ENCODE peak calls at places on chromosome 21, in nine cellular contexts. V is GM12865, D is choroid plexus epithelial cell, X is GM20000, S is nephron progenitor cell, J is astrocyte of the cerebellum, Z is IMR-90, G is Calu3, H is psoas muscle. R is an unnamed sample.

GRCh38 chr21:34812510-34813265 is 143.9 kb downstream of the CLIC6 start:
- DNase-seq in V (no peak), G (no peak), S (no peak), X (no peak), D (peak), H (no peak), Z (peak), J (peak), R (no peak)

GRCh38 chr21:46549650-46550049 is 55.2 kb downstream of the S100B start:
- DNase-seq in X (no peak), Z (no peak), V (no peak), D (no peak), S (no peak), G (no peak), H (no peak), J (no peak), R (no peak)

GRCh38 chr21:39556176-39556575 is 56.6 kb upstream of the B3GALT5 start:
- DNase-seq in J (no peak), H (no peak), Z (no peak), X (no peak), D (no peak), S (peak), G (no peak), V (no peak), R (no peak)

GRCh38 chr21:28590722-28591121 is 402.0 kb downstream of the LTN1 start:
- DNase-seq in V (no peak), Z (no peak), J (no peak), S (no peak), X (no peak), H (no peak), D (no peak), G (no peak), R (no peak)

GRCh38 chr21:35578350-35578782 is 482.0 kb downstream of the SETD4 start:
- DNase-seq in X (no peak), J (peak), G (no peak), H (no peak), Z (peak), D (peak), V (no peak), S (no peak), R (no peak)

GRCh38 chr21:45643021-45643980 is at the start of gene PCBP3:
- DNase-seq in G (peak), V (peak), J (peak), Z (peak), H (peak), S (peak), D (peak), X (peak), R (peak)

GRCh38 chr21:19433623-19434022 is 1030.0 kb upstream of the TMPRSS15 start:
- DNase-seq in X (no peak), H (no peak), D (no peak), J (no peak), V (no peak), S (no peak), G (no peak), Z (no peak), R (no peak)

GRCh38 chr21:16071082-16071481 is 341.3 kb downstream of the USP25 start:
- DNase-seq in D (peak), G (no peak), H (no peak), V (no peak), X (no peak), Z (no peak), J (peak), S (no peak), R (no peak)

GRCh38 chr21:45410865-45411809 is 6.2 kb downstream of the COL18A1 start:
- DNase-seq in Z (no peak), G (no peak), D (no peak), X (no peak), V (no peak), H (peak), S (no peak), J (no peak), R (no peak)

GRCh38 chr21:45505416-45506021 is 36.7 kb downstream of the SLC19A1 start:
- DNase-seq in D (no peak), J (no peak), V (no peak), H (peak), Z (no peak), X (no peak), S (no peak), G (no peak), R (no peak)

GRCh38 chr21:46009951-46010655 is 28.5 kb downstream of the COL6A1 start:
- DNase-seq in H (no peak), V (no peak), G (no peak), S (no peak), X (no peak), Z (no peak), J (no peak), D (no peak), R (no peak)

GRCh38 chr21:31282095-31282709 is 61.9 kb downstream of the TIAM1 start:
- DNase-seq in Z (peak), X (no peak), H (no peak), D (peak), G (no peak), V (no peak), S (no peak), J (peak), R (no peak)

GRCh38 chr21:43619856-43620255 is 39.4 kb downstream of the HSF2BP start:
- DNase-seq in D (no peak), H (no peak), J (no peak), V (no peak), Z (no peak), X (no peak), S (no peak), G (no peak), R (no peak)

GRCh38 chr21:31289702-31290101 is 54.4 kb downstream of the TIAM1 start:
- DNase-seq in Z (no peak), D (no peak), S (no peak), G (no peak), J (no peak), H (no peak), V (peak), X (no peak), R (no peak)

GRCh38 chr21:34367320-34367935 is 3.6 kb downstream of the KCNE2 start:
- DNase-seq in J (peak), D (peak), Z (peak), X (peak), V (peak), H (no peak), G (peak), S (peak), R (no peak)

GRCh38 chr21:44487831-44488230 is 32.5 kb downstream of the LRRC3 start:
- DNase-seq in Z (peak), G (no peak), S (no peak), J (no peak), X (peak), V (peak), D (peak), H (no peak), R (no peak)

GRCh38 chr21:18759267-18759666 is 355.7 kb upstream of the TMPRSS15 start:
- DNase-seq in V (no peak), D (no peak), X (no peak), Z (no peak), H (no peak), S (no peak), J (no peak), G (no peak), R (no peak)

GRCh38 chr21:34583926-34584563 is 30.9 kb downstream of the RCAN1 start:
- DNase-seq in Z (no peak), X (no peak), S (no peak), D (no peak), V (peak), G (no peak), H (no peak), J (no peak), R (no peak)

GRCh38 chr21:44958471-44959191 is 18.8 kb downstream of the SLX9 start:
- DNase-seq in V (no peak), S (peak), G (no peak), J (peak), Z (peak), D (peak), X (no peak), H (peak), R (no peak)

GRCh38 chr21:45084121-45084520 is 9.7 kb downstream of the ADARB1 start:
- DNase-seq in S (no peak), J (no peak), H (no peak), G (no peak), D (no peak), Z (no peak), X (no peak), V (no peak), R (no peak)

GRCh38 chr21:33543505-33544129 is 779 bp downstream of the SON start:
- DNase-seq in G (peak), S (peak), Z (no peak), J (peak), D (no peak), H (peak), X (peak), V (peak), R (no peak)

GRCh38 chr21:45381865-45382697 is 22.9 kb upstream of the COL18A1 start:
- DNase-seq in Z (no peak), X (no peak), G (no peak), J (no peak), H (peak), D (no peak), V (no peak), S (no peak), R (no peak)

GRCh38 chr21:44702973-44703730 is 6.2 kb downstream of the KRTAP10-12 start:
- DNase-seq in D (no peak), H (peak), S (no peak), G (no peak), J (no peak), V (no peak), X (no peak), Z (peak), R (no peak)

GRCh38 chr21:39316062-39316461 is 2.6 kb upstream of the BRWD1 start:
- DNase-seq in D (no peak), X (no peak), H (no peak), V (no peak), G (no peak), Z (no peak), S (no peak), J (no peak), R (no peak)

GRCh38 chr21:45152265-45152746 is 77.9 kb downstream of the ADARB1 start:
- DNase-seq in V (peak), S (peak), D (peak), H (no peak), Z (no peak), J (no peak), G (no peak), X (peak), R (no peak)

GRCh38 chr21:45029968-45030636 is 44.3 kb upstream of the ADARB1 start:
- DNase-seq in H (peak), J (no peak), X (no peak), V (no peak), G (no peak), D (no peak), Z (no peak), S (peak), R (no peak)

GRCh38 chr21:35547946-35548774 is 499.1 kb upstream of the RUNX1 start:
- DNase-seq in Z (no peak), V (no peak), J (no peak), X (no peak), G (no peak), H (no peak), S (no peak), D (no peak), R (no peak)

GRCh38 chr21:43721225-43721605 is 2.3 kb downstream of the PDXK start:
- DNase-seq in J (no peak), Z (no peak), D (no peak), X (no peak), S (no peak), V (no peak), H (no peak), G (no peak), R (no peak)

GRCh38 chr21:41166947-41167346 is 1.0 kb upstream of the BACE2 start:
- DNase-seq in Z (no peak), V (no peak), G (no peak), X (no peak), H (no peak), D (no peak), S (peak), J (no peak), R (no peak)

GRCh38 chr21:44867999-44868700 is 5.3 kb downstream of the PTTG1IP start:
- DNase-seq in S (no peak), Z (no peak), X (no peak), G (no peak), H (peak), D (no peak), V (peak), J (no peak), R (no peak)

GRCh38 chr21:43767980-43768867 is 7.9 kb downstream of the CSTB start:
- DNase-seq in X (no peak), G (peak), Z (peak), V (no peak), S (no peak), D (peak), J (no peak), H (peak), R (peak)

GRCh38 chr21:33875026-33875695 is 40.4 kb downstream of the ATP5PO start:
- DNase-seq in X (no peak), V (no peak), G (no peak), Z (no peak), H (peak), S (no peak), J (no peak), D (no peak), R (no peak)

GRCh38 chr21:28280611-28281010 is 712.1 kb downstream of the LTN1 start:
- DNase-seq in D (no peak), H (no peak), G (no peak), J (no peak), Z (no peak), V (no peak), S (no peak), X (no peak), R (no peak)

GRCh38 chr21:45001134-45002095 is 61.6 kb downstream of the SLX9 start:
- DNase-seq in H (peak), J (peak), V (no peak), X (no peak), Z (peak), S (no peak), G (peak), D (no peak), R (no peak)

GRCh38 chr21:39388038-39388810 is 39.3 kb upstream of the HMGN1 start:
- DNase-seq in S (peak), G (peak), X (peak), Z (peak), V (peak), D (peak), H (peak), J (peak), R (peak)

GRCh38 chr21:45538381-45539045 is 3.7 kb downstream of the SLC19A1 start:
- DNase-seq in G (no peak), D (no peak), H (peak), S (no peak), J (no peak), X (no peak), Z (no peak), V (no peak), R (no peak)

GRCh38 chr21:22881131-22881530 is 1882.9 kb downstream of the NCAM2 start:
- DNase-seq in V (no peak), X (no peak), S (no peak), J (no peak), D (no peak), Z (no peak), G (no peak), H (no peak), R (no peak)

GRCh38 chr21:22880573-22880972 is 1882.4 kb downstream of the NCAM2 start:
- DNase-seq in S (no peak), H (no peak), D (peak), G (no peak), J (no peak), Z (no peak), X (no peak), V (no peak), R (no peak)

GRCh38 chr21:22885079-22885478 is 1886.9 kb downstream of the NCAM2 start:
- DNase-seq in J (no peak), D (no peak), H (no peak), S (no peak), V (no peak), G (no peak), X (no peak), Z (no peak), R (no peak)

GRCh38 chr21:22889445-22889844 is 1891.2 kb downstream of the NCAM2 start:
- DNase-seq in Z (no peak), S (no peak), G (no peak), H (no peak), X (no peak), J (no peak), D (no peak), V (no peak), R (no peak)

DNA sequence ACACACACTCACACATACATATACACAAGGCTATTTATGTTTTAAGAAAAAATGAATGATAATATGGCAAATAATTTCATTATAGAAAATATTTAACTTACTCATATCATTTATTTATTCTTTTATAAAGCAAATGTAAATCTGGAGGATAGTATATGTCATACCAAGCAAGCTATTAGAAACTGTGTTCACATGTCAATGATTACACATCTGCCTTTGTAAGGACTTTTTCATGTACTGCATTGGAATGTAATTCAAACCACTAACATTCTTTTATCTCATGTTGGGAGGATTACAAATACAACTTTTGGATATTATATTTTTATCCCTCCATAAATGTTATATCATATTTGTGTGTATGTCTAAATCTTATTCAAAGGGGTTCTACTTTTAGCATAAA is 1887.4 kb downstream of the NCAM2 start:
- DNase-seq in S (no peak), X (no peak), V (no peak), H (no peak), Z (no peak), D (peak), G (no peak), J (no peak), R (no peak)
- TF ChIP-seq CTCF in S (no peak), X (no peak), V (no peak), H (no peak), Z (no peak), D (no peak), G (no peak), J (no peak), R (no peak)

GRCh38 chr21:14722841-14723483 is 176.8 kb upstream of the SAMSN1 start:
- DNase-seq in X (no peak), G (no peak), S (no peak), Z (no peak), J (no peak), V (no peak), D (no peak), H (no peak), R (no peak)
- TF ChIP-seq CTCF in X (no peak), G (no peak), S (no peak), Z (no peak), J (no peak), V (no peak), D (no peak), H (no peak), R (no peak)

GRCh38 chr21:29691616-29692491 is 247.9 kb downstream of the GRIK1 start:
- DNase-seq in Z (no peak), S (no peak), J (no peak), H (no peak), D (no peak), V (no peak), G (no peak), X (no peak), R (no peak)

GRCh38 chr21:29684106-29684505 is 255.7 kb downstream of the GRIK1 start:
- DNase-seq in V (no peak), H (no peak), X (no peak), J (no peak), G (no peak), Z (no peak), D (no peak), S (no peak), R (no peak)

GRCh38 chr21:29689753-29690152 is 250.0 kb downstream of the GRIK1 start:
- DNase-seq in V (no peak), G (no peak), H (no peak), Z (no peak), J (no peak), X (no peak), S (no peak), D (no peak), R (no peak)
- TF ChIP-seq CTCF in V (no peak), G (no peak), H (no peak), Z (no peak), J (no peak), X (no peak), S (no peak), D (no peak), R (no peak)

DNA sequence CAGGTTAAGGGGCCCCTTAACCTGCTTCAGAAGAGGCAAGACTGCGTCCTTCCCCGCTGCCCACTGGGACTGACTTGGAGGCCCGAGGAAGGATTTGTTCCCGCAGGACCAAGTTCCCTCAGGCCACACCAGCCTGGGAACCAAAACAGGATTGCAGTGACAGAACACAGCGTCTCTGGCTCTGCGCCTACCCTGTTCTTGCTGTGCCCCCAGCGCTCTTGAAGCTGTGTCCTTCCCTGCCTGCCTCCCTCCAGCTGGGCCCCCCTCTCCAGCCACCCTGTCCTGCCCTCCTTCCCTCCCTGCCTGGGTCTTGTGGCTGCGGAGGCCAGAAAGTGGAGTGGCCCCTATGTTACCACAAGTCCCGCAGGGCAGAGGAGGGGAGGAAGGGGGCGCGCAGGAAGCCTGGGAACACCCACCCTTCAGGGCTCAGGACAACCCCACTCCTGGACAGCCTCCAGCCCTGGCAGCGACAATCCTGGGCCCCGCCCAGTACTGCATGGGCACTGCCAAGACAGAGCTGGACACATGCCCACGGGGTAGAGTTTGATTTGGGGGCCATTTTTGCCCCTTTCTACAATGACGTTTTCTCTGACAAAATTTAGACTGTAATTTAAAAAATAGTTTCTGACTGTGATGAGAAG is 164.9 kb downstream of the DYRK1A start:
- DNase-seq in D (no peak), H (peak), S (no peak), X (no peak), Z (no peak), J (no peak), V (no peak), G (peak), R (no peak)
- TF ChIP-seq CTCF in D (no peak), H (no peak), S (no peak), X (no peak), Z (no peak), J (no peak), V (no peak), G (no peak), R (no peak)

GRCh38 chr21:42360317-42360716 is 6.0 kb downstream of the TFF1 start:
- DNase-seq in H (no peak), S (no peak), D (no peak), V (peak), Z (no peak), G (no peak), J (no peak), X (no peak), R (no peak)
- TF ChIP-seq CTCF in H (no peak), S (no peak), D (no peak), V (no peak), Z (no peak), G (no peak), J (no peak), X (no peak), R (no peak)

R was measured in omental fat pad.